ENCODE peak calls at places on chromosome 3, in five cellular contexts. Z is sigmoid colon, J is SJSA1, X is suprapubic skin, G is AG04450. T is an unnamed sample.

GRCh38 chr3:55885721-55886120 is 398.6 kb upstream of the WNT5A start:
- DNase-seq in Z (no peak), J (peak), X (no peak), G (peak), T (no peak)

GRCh38 chr3:53773586-53774368 is 72.4 kb downstream of the CHDH start:
- DNase-seq in Z (no peak), J (no peak), X (no peak), G (peak), T (no peak)

GRCh38 chr3:110710605-110711004 is 361.0 kb upstream of the NECTIN3 start:
- DNase-seq in Z (no peak), J (no peak), X (no peak), G (no peak), T (no peak)

GRCh38 chr3:128197855-128198254 is 44.6 kb downstream of the EEFSEC start:
- DNase-seq in Z (no peak), J (no peak), X (no peak), G (no peak), T (no peak)

GRCh38 chr3:30502051-30502741 is 104.2 kb upstream of the TGFBR2 start:
- DNase-seq in Z (no peak), J (no peak), X (no peak), G (no peak), T (no peak)

GRCh38 chr3:171347017-171347979 is 112.9 kb downstream of the TNIK start:
- DNase-seq in Z (no peak), J (no peak), X (no peak), G (no peak), T (no peak)

GRCh38 chr3:170876537-170876936 is 6.5 kb upstream of the RPL22L1 start:
- DNase-seq in Z (no peak), J (no peak), X (no peak), G (no peak), T (no peak)

GRCh38 chr3:53668872-53669271 is 174.5 kb downstream of the CACNA1D start:
- DNase-seq in Z (no peak), J (no peak), X (no peak), G (no peak), T (no peak)

GRCh38 chr3:38998086-38998485 is 53.7 kb downstream of the SCN11A start:
- DNase-seq in Z (no peak), J (no peak), X (no peak), G (peak), T (no peak)

GRCh38 chr3:14765576-14766427 is 53.0 kb upstream of the FGD5 start:
- DNase-seq in Z (no peak), J (no peak), X (no peak), G (no peak), T (no peak)

GRCh38 chr3:45104715-45105711 is 41.2 kb downstream of the CDCP1 start:
- DNase-seq in Z (no peak), J (peak), X (no peak), G (peak), T (no peak)

GRCh38 chr3:28667646-28668376 is 319.2 kb upstream of the AZI2 start:
- DNase-seq in Z (peak), J (peak), X (no peak), G (peak), T (no peak)

GRCh38 chr3:111285691-111286090 is 214.1 kb downstream of the NECTIN3 start:
- DNase-seq in Z (no peak), J (no peak), X (no peak), G (no peak), T (no peak)

GRCh38 chr3:177760803-177761202 is 563.5 kb upstream of the TBL1XR1 start:
- DNase-seq in Z (no peak), J (no peak), X (no peak), G (no peak), T (no peak)

GRCh38 chr3:40120816-40121215 is 188.7 kb upstream of the EIF1B start:
- DNase-seq in Z (no peak), J (no peak), X (no peak), G (no peak), T (no peak)

GRCh38 chr3:49906004-49906860 is 2.6 kb upstream of the MST1R start:
- DNase-seq in Z (no peak), J (no peak), X (no peak), G (no peak), T (no peak)

GRCh38 chr3:153138267-153139210 is 23.5 kb upstream of the RAP2B start:
- DNase-seq in Z (peak), J (peak), X (no peak), G (peak), T (no peak)

GRCh38 chr3:126364731-126365301 is 7.6 kb upstream of the KLF15 start:
- DNase-seq in Z (no peak), J (no peak), X (no peak), G (no peak), T (no peak)

GRCh38 chr3:99373088-99373875 is 265.1 kb upstream of the COL8A1 start:
- DNase-seq in Z (no peak), J (no peak), X (no peak), G (no peak), T (no peak)

GRCh38 chr3:15892828-15893227 is 95.0 kb upstream of the ANKRD28 start:
- DNase-seq in Z (no peak), J (no peak), X (no peak), G (peak), T (no peak)

GRCh38 chr3:69189487-69189886 is 67.1 kb upstream of the LMOD3 start:
- DNase-seq in Z (no peak), J (no peak), X (no peak), G (no peak), T (no peak)

GRCh38 chr3:7517979-7518378 is 657.1 kb downstream of the GRM7 start:
- DNase-seq in Z (no peak), J (no peak), X (no peak), G (no peak), T (no peak)

GRCh38 chr3:135736740-135737139 is 228.8 kb upstream of the PPP2R3A start:
- DNase-seq in Z (no peak), J (no peak), X (no peak), G (no peak), T (no peak)

GRCh38 chr3:188944108-188944507 is 227.7 kb upstream of the TPRG1 start:
- DNase-seq in Z (no peak), J (no peak), X (no peak), G (no peak), T (no peak)

GRCh38 chr3:73558399-73559075 is 66.2 kb downstream of the PDZRN3 start:
- DNase-seq in Z (no peak), J (no peak), X (no peak), G (no peak), T (no peak)
- H3K27ac ChIP-seq in Z (peak), J (no peak), X (no peak), G (peak), T (no peak)

GRCh38 chr3:113232367-113232766 is 21.0 kb downstream of the BOC start:
- DNase-seq in Z (no peak), J (no peak), X (no peak), G (no peak), T (no peak)

GRCh38 chr3:113234688-113235260 is 23.4 kb downstream of the BOC start:
- DNase-seq in Z (no peak), J (no peak), X (no peak), G (no peak), T (no peak)

GRCh38 chr3:113233497-113233896 is 22.1 kb downstream of the BOC start:
- DNase-seq in Z (no peak), J (no peak), X (no peak), G (no peak), T (no peak)

GRCh38 chr3:113231827-113232253 is 20.5 kb downstream of the BOC start:
- DNase-seq in Z (no peak), J (peak), X (no peak), G (no peak), T (no peak)

DNA sequence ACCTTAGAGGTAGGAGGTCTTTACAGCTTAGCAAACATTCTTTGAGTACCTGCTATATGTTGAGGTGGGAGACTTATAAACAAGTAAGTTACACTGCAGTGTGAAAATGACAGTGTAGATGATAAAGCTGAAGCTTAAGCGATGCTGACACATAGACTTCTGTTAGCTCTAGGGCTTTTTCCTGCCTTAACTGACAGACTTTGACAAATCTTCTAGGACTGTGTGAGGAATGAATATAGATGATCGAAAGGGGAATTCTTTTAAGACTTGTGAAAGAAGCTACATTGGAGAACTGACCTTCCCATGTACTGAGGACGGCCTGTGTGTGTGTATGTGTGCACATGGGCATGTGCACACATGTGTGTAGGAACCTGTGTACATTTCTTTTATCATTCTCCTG is 22.7 kb downstream of the BOC start:
- DNase-seq in Z (no peak), J (no peak), X (no peak), G (no peak), T (no peak)
- H3K27ac ChIP-seq in Z (peak), J (no peak), X (peak), G (no peak), T (no peak)

GRCh38 chr3:149224736-149225594 is 3.3 kb upstream of the CP start:
- DNase-seq in Z (no peak), J (no peak), X (no peak), G (peak), T (no peak)
- H3K27ac ChIP-seq in Z (peak), J (peak), X (peak), G (peak), T (peak)

DNA sequence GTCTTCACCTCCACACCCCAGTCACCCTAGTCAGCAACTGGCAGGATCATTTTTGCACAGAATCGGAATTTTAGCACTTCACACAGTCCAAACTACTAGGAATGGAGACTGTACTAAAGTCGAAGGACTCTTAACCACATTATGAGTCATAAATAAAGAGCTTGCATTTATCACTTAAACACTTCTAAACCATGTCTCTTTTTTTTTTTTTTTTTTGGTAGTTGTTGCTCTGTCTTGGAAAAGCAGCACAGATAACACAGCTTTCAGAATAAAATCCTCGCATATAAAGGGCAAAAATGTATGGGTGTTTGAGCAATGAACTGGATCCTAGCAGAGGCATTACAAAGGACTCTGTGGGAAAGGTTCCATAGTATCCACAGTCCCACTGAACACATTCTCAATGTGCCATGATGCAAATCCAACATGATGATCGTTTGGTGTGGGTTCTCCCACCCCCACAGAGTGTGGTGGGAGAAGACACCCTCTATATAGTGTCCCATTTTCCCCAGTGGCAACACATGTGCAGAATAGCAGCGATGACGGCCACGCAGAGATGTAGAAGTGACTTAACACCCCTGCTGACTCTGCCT is 47.1 kb downstream of the FOXP1 start:
- DNase-seq in Z (no peak), J (no peak), X (no peak), G (no peak), T (no peak)
- H3K27ac ChIP-seq in Z (no peak), J (peak), X (no peak), G (peak), T (no peak)

GRCh38 chr3:57164606-57165573 is at the start of gene IL17RD:
- DNase-seq in Z (peak), J (peak), X (peak), G (peak), T (peak)
- H3K27ac ChIP-seq in Z (peak), J (no peak), X (peak), G (no peak), T (no peak)

GRCh38 chr3:46960081-46960701 is 16.4 kb downstream of the CCDC12 start:
- DNase-seq in Z (no peak), J (no peak), X (no peak), G (peak), T (no peak)

GRCh38 chr3:46959169-46959515 is 17.4 kb downstream of the CCDC12 start:
- DNase-seq in Z (no peak), J (no peak), X (no peak), G (no peak), T (no peak)

GRCh38 chr3:46955801-46956259 is 20.7 kb downstream of the CCDC12 start:
- DNase-seq in Z (no peak), J (no peak), X (no peak), G (no peak), T (no peak)

GRCh38 chr3:46960801-46961200 is 15.7 kb downstream of the CCDC12 start:
- DNase-seq in Z (no peak), J (no peak), X (no peak), G (no peak), T (no peak)

DNA sequence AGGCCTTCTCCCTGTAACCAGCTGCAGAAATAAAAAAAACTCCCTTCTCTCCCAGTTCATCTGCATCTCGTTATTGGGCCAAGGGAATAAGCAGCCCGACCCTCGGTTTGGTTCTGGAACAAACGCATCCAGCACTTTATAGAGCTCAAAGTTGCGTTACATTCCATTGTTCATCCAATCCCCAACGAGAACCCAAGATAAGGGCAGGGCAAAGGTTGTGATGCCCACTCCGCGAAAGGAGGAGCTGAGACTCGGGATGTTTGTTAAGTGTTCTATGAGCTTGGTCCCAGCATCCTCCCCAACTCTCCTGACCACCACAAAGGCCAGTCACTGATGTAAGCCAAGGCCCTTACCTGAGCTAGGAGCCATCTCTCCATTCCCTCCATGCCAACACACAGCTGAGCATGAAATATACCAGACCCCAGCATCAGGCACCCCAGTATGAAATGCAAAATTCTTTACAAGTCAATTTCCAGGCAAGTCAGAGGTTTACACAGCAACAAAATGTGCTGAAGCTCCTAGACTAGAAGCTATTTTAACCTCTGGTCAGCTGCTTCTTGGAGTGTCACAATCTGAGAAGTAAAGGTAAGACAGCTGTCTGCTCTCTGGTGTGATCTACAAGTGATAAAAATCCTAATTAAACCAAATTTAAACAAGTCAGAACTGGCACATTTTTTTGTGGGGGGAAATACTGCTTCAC is 17.9 kb downstream of the CCDC12 start:
- DNase-seq in Z (no peak), J (no peak), X (no peak), G (no peak), T (no peak)
- H3K27ac ChIP-seq in Z (peak), J (no peak), X (no peak), G (no peak), T (no peak)

T was measured in substantia nigra.